ENCODE peak calls at places on chromosomes 2 and 18, in seven cellular contexts. Z is SK-N-SH, X is GM12891, N is K562, Q is HepG2, K is GM12878, C is H1. A is an unnamed sample.

GRCh38 chr2:48567671-48568070 is 37.7 kb downstream of the STON1 start:
- DNase-seq in Z (no peak), X (no peak), N (no peak), Q (no peak), K (no peak), C (no peak), A (no peak)

GRCh38 chr2:38602136-38602731 is 494 bp downstream of the HNRNPLL start:
- DNase-seq in Z (peak), X (no peak), N (no peak), Q (no peak), K (no peak), C (peak), A (no peak)

GRCh38 chr2:151049746-151050145 is 211.9 kb downstream of the RBM43 start:
- DNase-seq in Z (no peak), X (no peak), N (no peak), Q (peak), K (no peak), C (no peak), A (no peak)

GRCh38 chr2:165675551-165675968 is 118.5 kb downstream of the GALNT3 start:
- DNase-seq in Z (no peak), X (no peak), N (no peak), Q (no peak), K (no peak), C (no peak), A (no peak)

GRCh38 chr2:237774811-237775553 is 23.6 kb upstream of the RBM44 start:
- DNase-seq in Z (peak), X (peak), N (peak), Q (peak), K (peak), C (peak), A (peak)

GRCh38 chr2:207176245-207176644 is 10.5 kb upstream of the KLF7 start:
- DNase-seq in Z (no peak), X (no peak), N (no peak), Q (no peak), K (no peak), C (no peak), A (no peak)

GRCh38 chr2:210584834-210585233 is 28.4 kb downstream of the CPS1 start:
- DNase-seq in Z (no peak), X (no peak), N (no peak), Q (peak), K (no peak), C (no peak), A (no peak)

GRCh38 chr2:44949329-44950151 is 8.0 kb downstream of the SIX3 start:
- DNase-seq in Z (peak), X (no peak), N (no peak), Q (no peak), K (no peak), C (peak), A (no peak)

GRCh38 chr18:73520229-73520628 is 627.4 kb downstream of the FBXO15 start:
- DNase-seq in Z (peak), X (no peak), N (no peak), Q (peak), K (no peak), C (peak), A (no peak)

GRCh38 chr2:173749315-173749714 is 215.9 kb downstream of the SP3 start:
- DNase-seq in Z (no peak), X (no peak), N (no peak), Q (peak), K (no peak), C (no peak), A (no peak)

GRCh38 chr2:233009661-233010060 is 3.4 kb downstream of the NGEF start:
- DNase-seq in Z (no peak), X (no peak), N (no peak), Q (no peak), K (no peak), C (no peak), A (no peak)

GRCh38 chr18:2351126-2351850 is 220.0 kb downstream of the METTL4 start:
- DNase-seq in Z (no peak), X (no peak), N (no peak), Q (no peak), K (no peak), C (no peak), A (no peak)

GRCh38 chr2:68325056-68325455 is 5.3 kb upstream of the CNRIP1 start:
- DNase-seq in Z (no peak), X (no peak), N (peak), Q (no peak), K (no peak), C (no peak), A (no peak)

GRCh38 chr2:164719996-164720941 is 99.0 kb upstream of the GRB14 start:
- DNase-seq in Z (peak), X (no peak), N (no peak), Q (no peak), K (no peak), C (no peak), A (no peak)

GRCh38 chr2:51032748-51033355 is 920 bp upstream of the NRXN1 start:
- DNase-seq in Z (no peak), X (no peak), N (no peak), Q (no peak), K (no peak), C (peak), A (no peak)

GRCh38 chr2:65396348-65397026 is 35.9 kb downstream of the SPRED2 start:
- DNase-seq in Z (no peak), X (no peak), N (no peak), Q (peak), K (no peak), C (no peak), A (no peak)

GRCh38 chr2:181456660-181457120 is 496 bp upstream of the ITGA4 start:
- DNase-seq in Z (peak), X (no peak), N (no peak), Q (no peak), K (peak), C (peak), A (peak)

GRCh38 chr2:181517685-181518301 is 60.6 kb downstream of the ITGA4 start:
- DNase-seq in Z (no peak), X (no peak), N (no peak), Q (no peak), K (no peak), C (no peak), A (no peak)

GRCh38 chr2:201857326-201857725 is 51.0 kb downstream of the CDK15 start:
- DNase-seq in Z (no peak), X (no peak), N (no peak), Q (no peak), K (no peak), C (no peak), A (no peak)

GRCh38 chr2:201858781-201859180 is 52.4 kb downstream of the CDK15 start:
- DNase-seq in Z (no peak), X (no peak), N (no peak), Q (no peak), K (no peak), C (peak), A (no peak)

GRCh38 chr2:201858267-201858666 is 51.9 kb downstream of the CDK15 start:
- DNase-seq in Z (no peak), X (no peak), N (no peak), Q (no peak), K (no peak), C (no peak), A (no peak)

GRCh38 chr2:201859886-201860285 is 53.5 kb downstream of the CDK15 start:
- DNase-seq in Z (no peak), X (no peak), N (no peak), Q (no peak), K (no peak), C (no peak), A (no peak)

GRCh38 chr2:201860541-201861154 is 54.3 kb downstream of the CDK15 start:
- DNase-seq in Z (peak), X (peak), N (peak), Q (peak), K (peak), C (no peak), A (peak)
- TF ChIP-seq TAF1 in Z (peak), X (no peak), N (no peak), Q (no peak), K (no peak), C (no peak), A (no peak)

DNA sequence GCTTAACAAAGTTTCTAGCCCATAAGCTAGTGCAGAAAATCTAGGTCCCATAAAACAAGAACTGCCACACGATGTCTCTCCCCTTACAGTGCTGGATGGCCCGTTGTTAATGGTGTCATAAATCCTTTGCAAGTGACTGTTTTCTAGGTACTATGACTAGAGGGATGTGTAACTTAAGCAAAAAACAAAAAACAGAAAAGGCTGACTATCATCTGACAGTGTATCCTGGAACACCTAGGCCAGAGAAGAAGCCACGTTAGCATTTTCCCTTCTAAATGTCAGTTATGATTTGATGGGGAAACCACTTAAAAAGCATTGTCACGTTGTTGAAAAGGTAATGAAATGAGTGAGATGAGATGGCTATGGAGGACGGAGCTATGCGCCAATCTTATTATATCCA is 2.4 kb downstream of the CASP8 start:
- DNase-seq in Z (no peak), X (no peak), N (no peak), Q (no peak), K (no peak), C (no peak), A (no peak)
- TF ChIP-seq POLR2AphosphoS5 in Z (no peak), X (no peak), N (no peak), Q (no peak), K (no peak), C (no peak), A (no peak)

GRCh38 chr18:44474067-44474411 is 206.6 kb upstream of the SETBP1 start:
- DNase-seq in Z (no peak), X (no peak), N (no peak), Q (no peak), K (no peak), C (no peak), A (no peak)
- TF ChIP-seq TAF1 in Z (no peak), X (no peak), N (no peak), Q (no peak), K (no peak), C (no peak), A (no peak)

DNA sequence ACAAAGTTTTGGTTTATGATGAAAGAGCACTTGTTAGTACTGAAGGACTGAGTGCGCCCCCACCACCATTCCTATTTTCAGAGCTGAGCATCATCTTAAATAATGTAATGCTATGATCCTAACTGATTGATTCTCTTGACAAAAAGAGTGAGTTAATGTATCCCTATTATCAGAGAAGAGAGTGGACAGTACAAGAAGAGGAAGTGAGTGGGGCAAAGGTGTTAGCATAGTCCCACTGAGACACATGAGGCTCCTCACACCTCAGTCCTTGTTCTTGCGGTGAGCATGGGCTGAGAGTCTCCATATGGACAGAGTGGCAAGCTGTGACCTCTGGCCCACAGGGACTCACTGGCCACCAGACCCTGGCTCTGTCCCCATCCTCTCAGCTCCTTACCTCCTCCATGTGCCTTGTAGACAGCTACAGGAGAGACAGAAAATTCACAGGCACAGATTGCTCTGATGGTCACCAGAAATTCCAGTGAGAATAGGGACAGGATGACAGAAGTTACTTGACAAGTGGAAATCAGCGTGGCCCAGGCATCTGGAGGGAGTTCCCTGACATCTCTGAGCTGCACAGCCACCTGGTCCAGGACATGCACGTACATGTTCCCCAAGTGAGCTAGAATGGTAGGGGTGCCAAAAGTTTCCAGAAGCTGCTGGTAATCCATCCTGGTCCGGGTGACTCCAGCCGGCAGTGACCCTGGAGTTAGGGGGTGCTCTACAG is 32.6 kb downstream of the NAPG start:
- DNase-seq in Z (no peak), X (no peak), N (no peak), Q (no peak), K (no peak), C (no peak), A (no peak)
- TF ChIP-seq POLR2AphosphoS5 in Z (no peak), X (peak), N (no peak), Q (no peak), K (no peak), C (no peak), A (no peak)

GRCh38 chr2:103138123-103138886 is 376.5 kb downstream of the TMEM182 start:
- DNase-seq in Z (no peak), X (peak), N (no peak), Q (no peak), K (no peak), C (no peak), A (no peak)

GRCh38 chr2:103145739-103146138 is 383.9 kb downstream of the TMEM182 start:
- DNase-seq in Z (no peak), X (no peak), N (no peak), Q (no peak), K (no peak), C (no peak), A (no peak)

GRCh38 chr2:103135679-103136078 is 373.8 kb downstream of the TMEM182 start:
- DNase-seq in Z (no peak), X (no peak), N (no peak), Q (no peak), K (no peak), C (no peak), A (no peak)

GRCh38 chr2:103144837-103145236 is 383.0 kb downstream of the TMEM182 start:
- DNase-seq in Z (no peak), X (no peak), N (no peak), Q (no peak), K (no peak), C (no peak), A (no peak)

DNA sequence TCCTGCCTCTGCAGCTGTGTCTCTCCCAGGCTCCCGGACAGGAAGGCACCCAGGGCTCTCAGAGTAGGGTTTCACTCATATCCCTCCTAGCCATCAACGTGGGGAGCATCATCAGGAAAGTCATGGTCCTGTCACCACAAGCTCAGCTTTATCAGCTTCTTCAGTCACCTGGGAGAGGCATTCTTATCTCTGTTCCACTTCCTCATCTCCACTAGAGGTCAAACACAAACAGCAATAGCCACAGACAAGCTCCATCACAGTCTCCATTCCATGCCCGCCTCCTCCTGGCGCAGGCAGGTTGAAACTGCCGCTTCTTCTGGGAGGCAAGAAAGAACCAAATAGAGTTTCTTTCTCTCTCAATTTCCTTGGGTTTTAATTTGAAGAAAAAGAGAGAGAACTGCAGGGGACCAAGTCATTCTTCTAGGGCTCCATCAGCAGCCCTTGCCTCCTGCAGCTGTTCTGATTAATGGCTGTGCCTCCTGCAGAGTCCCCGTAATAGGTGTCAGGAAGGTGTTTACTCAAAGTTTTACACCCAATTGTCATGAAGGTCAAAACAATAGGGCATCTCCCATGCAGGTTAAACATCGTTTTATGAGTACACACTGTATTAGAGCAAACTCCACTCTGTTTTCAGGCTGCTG is 377.9 kb downstream of the TMEM182 start:
- DNase-seq in Z (no peak), X (no peak), N (no peak), Q (no peak), K (no peak), C (no peak), A (no peak)
- TF ChIP-seq TAF1 in Z (no peak), X (no peak), N (no peak), Q (no peak), K (no peak), C (no peak), A (no peak)

A was measured in GM12892.